ENCODE peak calls at places on chromosomes 5 and 9, in five cellular contexts. T is lower lobe of right lung, U is A549, N is fibroblast of lung, X is stomach. Z is an unnamed sample. For H3K9me3, the result is how much of the 10 kb centered on the place peaks cover.

GRCh38 chr9:129131300-129132145 is 20.3 kb downstream of the PTPA start:
- DNase-seq in U (peak), X (peak), T (peak), N (peak), Z (peak)

GRCh38 chr9:1051286-1052118 is 1.3 kb downstream of the DMRT2 start:
- DNase-seq in N (no peak), U (peak), X (peak), T (peak), Z (peak)

GRCh38 chr5:74579215-74579614 is 61.3 kb downstream of the ENC1 start:
- DNase-seq in N (no peak), T (no peak), U (no peak), X (no peak), Z (no peak)

GRCh38 chr9:71250626-71251025 is 129.2 kb upstream of the TRPM3 start:
- DNase-seq in T (no peak), N (no peak), X (no peak), U (no peak), Z (no peak)

GRCh38 chr5:61304611-61305369 is 27.3 kb upstream of the ZSWIM6 start:
- DNase-seq in U (peak), N (peak), T (peak), X (peak), Z (peak)

GRCh38 chr5:34687269-34688011 is 31.3 kb downstream of the RAI14 start:
- DNase-seq in T (no peak), N (no peak), X (no peak), U (peak), Z (no peak)

GRCh38 chr5:71601222-71602026 is 14.3 kb downstream of the MCCC2 start:
- DNase-seq in N (peak), T (no peak), U (peak), X (peak), Z (no peak)

GRCh38 chr5:81165493-81166119 is 67.5 kb upstream of the CKMT2 start:
- DNase-seq in N (peak), X (no peak), T (peak), U (peak), Z (peak)

GRCh38 chr9:76818271-76818670 is 54.0 kb downstream of the PCA3 start:
- DNase-seq in T (no peak), N (peak), U (peak), X (peak), Z (no peak)

GRCh38 chr5:149024978-149025377 is 37.9 kb downstream of the SH3TC2 start:
- DNase-seq in U (no peak), X (no peak), N (no peak), T (no peak), Z (no peak)

GRCh38 chr5:143554194-143554717 is 150.8 kb upstream of the NR3C1 start:
- DNase-seq in U (peak), N (peak), X (no peak), T (no peak), Z (no peak)

GRCh38 chr5:123690821-123691220 is 178.8 kb downstream of the CSNK1G3 start:
- DNase-seq in N (no peak), X (no peak), U (no peak), T (no peak), Z (no peak)

GRCh38 chr9:93810028-93810971 is 144.9 kb downstream of the BARX1 start:
- DNase-seq in T (no peak), X (no peak), U (no peak), N (no peak), Z (peak)

DNA sequence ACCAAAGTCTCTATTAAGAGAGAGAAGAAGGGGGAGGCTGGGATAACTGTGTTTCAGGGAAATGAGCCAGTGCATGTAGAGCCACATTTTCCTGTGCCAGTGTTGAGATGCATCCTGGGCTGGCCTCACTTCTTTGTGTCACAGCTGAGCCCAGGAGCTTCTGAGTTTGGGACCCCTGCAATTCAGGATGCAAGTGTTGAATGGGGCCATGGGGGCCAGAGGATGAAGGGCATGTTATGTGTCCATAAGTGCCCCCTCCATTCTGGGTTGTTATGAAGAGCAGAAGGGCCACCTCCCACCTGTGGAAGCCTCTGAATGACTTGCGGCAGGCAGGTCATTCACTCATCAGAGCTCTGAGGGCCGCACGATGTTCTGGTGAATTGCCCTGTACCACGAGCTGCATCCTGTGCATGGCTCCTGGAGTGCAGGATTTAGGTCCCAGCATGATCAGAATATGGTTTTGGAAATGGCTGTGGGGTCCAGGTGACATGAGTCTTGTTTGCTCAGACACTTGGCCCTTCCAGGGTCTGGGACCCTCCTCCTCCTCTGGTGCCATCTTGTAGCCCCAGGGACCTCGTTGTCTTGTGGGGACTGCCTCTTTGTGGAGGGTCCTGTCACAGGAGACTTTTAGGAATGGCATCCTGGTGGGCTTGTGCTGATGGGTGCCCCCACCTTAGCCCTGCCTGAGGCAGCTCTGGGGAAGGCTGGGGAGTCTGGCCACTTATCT is 115.4 kb upstream of the PITX1 start:
- DNase-seq in N (no peak), X (no peak), U (no peak), T (no peak), Z (no peak)
- H3K9me3 ChIP-seq in N (under half), X (under half), U (under half), T (under half), Z (under half)

GRCh38 chr5:178883815-178884430 is 11.8 kb upstream of the ZFP2 start:
- DNase-seq in T (no peak), N (no peak), U (no peak), X (no peak), Z (no peak)
- H3K9me3 ChIP-seq in T (half or more), N (under half), U (half or more), X (half or more), Z (half or more)

DNA sequence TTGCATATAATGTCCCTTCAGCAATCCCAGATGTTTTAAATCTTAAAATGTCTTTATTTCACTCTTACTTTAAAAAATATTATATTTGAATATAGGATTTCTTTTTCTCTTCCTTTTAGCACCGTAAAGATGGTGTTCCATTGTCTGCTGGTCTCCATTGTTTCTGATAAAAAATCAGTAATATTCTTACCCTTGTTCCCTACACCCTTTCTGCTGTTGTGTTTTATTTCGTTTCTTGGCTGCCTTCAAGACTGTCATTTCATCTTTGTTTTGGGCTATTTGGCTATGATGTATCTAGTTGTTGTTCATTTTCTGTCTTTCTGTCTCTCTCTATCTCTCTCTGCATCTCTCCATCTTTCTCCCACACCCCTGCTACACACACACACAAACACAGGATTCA is 197.9 kb downstream of the IRX2 start:
- DNase-seq in U (no peak), N (no peak), T (no peak), X (no peak), Z (no peak)
- H3K9me3 ChIP-seq in U (under half), N (under half), T (under half), X (under half), Z (under half)

GRCh38 chr9:96193356-96193755 is 108.6 kb downstream of the HSD17B3 start:
- DNase-seq in N (no peak), X (no peak), T (no peak), U (no peak), Z (no peak)
- H3K9me3 ChIP-seq in N (under half), X (under half), T (under half), U (under half), Z (under half)

GRCh38 chr9:40925149-40925548 is 203.3 kb downstream of the FOXD4L6 start:
- DNase-seq in N (no peak), U (no peak), T (no peak), X (no peak), Z (no peak)

GRCh38 chr9:40928803-40929487 is 199.5 kb downstream of the FOXD4L6 start:
- DNase-seq in U (no peak), T (no peak), N (no peak), X (no peak), Z (no peak)

GRCh38 chr9:40927260-40927631 is 201.2 kb downstream of the FOXD4L6 start:
- DNase-seq in U (no peak), X (no peak), N (no peak), T (no peak), Z (no peak)

GRCh38 chr9:40927851-40928802 is 200.4 kb downstream of the FOXD4L6 start:
- DNase-seq in U (no peak), X (no peak), T (no peak), N (no peak), Z (no peak)

DNA sequence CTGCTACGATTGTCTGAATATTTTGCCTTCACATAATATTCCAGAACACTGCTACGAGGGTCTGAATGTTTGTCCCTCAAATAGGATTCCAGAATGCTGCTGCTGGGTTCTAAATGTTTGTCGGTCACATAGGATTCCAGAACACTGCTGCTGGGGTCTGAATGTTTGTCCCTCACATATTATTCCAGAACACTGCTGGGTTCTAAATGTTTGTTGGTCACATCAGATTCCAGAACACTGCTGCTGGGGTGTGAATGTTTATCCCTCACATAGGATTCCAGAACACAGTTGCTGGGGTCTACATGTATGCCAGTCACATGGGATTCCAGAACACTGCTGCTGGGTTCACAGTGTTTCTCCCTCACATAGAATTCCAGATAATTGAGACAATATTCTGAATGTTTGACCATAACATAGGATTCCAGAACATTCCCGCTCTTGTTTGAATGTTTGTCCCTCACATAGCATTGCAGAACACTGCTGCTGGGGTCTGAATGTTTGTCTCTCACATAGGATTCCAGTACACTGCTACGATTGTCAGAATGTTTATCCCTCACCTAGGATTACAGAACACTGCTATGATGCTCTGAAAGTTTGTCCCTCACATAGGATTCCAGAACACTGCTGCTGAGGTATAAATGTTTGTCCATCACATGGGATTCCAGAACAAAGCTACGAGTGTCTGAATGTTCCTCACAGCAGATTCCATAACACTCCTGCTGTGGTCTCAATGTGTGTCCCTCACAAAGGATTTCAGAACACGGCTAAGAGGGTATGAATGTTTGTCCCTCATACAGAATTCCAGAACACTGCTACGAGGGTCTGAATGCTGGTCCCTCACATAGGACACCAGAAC is 201.8 kb downstream of the FOXD4L6 start:
- DNase-seq in N (no peak), U (no peak), T (no peak), X (no peak), Z (no peak)
- H3K9me3 ChIP-seq in N (under half), U (half or more), T (half or more), X (half or more), Z (half or more)

GRCh38 chr5:62312036-62312435 is 6.0 kb downstream of the KIF2A start:
- DNase-seq in U (no peak), X (no peak), T (no peak), N (peak), Z (no peak)

GRCh38 chr5:62308439-62308838 is 2.4 kb downstream of the KIF2A start:
- DNase-seq in N (no peak), X (no peak), U (no peak), T (no peak), Z (no peak)

GRCh38 chr5:62312674-62313073 is 6.7 kb downstream of the KIF2A start:
- DNase-seq in T (no peak), X (no peak), U (no peak), N (no peak), Z (no peak)

GRCh38 chr5:62309107-62309506 is 3.1 kb downstream of the KIF2A start:
- DNase-seq in X (no peak), U (no peak), N (no peak), T (no peak), Z (no peak)

GRCh38 chr5:62310426-62311105 is 4.6 kb downstream of the KIF2A start:
- DNase-seq in X (no peak), T (no peak), U (no peak), N (no peak), Z (no peak)
- H3K9me3 ChIP-seq in X (under half), T (under half), U (under half), N (under half), Z (under half)

DNA sequence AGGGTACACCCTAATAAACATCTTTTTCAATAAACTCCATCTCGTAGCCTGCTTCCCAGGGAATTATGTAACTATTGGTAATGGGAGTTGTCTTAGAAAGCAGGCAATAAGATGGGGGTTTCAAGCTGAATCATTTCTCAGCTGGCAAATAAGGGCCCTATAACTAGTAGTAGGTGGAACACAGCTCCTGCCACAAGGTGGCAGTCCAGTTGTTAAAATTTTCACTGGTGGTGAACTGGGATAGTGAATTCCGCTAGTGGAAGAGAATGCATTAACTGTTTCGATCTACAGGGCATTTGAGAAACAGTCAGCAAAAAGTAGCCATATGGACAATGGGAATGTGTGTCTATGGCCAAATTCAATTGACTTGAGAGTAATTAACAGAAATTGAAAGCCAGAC is 27.7 kb downstream of the PCDHB15 start:
- DNase-seq in X (no peak), N (no peak), U (peak), T (no peak), Z (no peak)
- H3K9me3 ChIP-seq in X (half or more), N (under half), U (half or more), T (half or more), Z (half or more)

Z was measured in upper lobe of right lung.